ENCODE peak calls at places on chromosomes 11 and 22, in ten cellular contexts. N, F, U, L, G, T, K, C, A and H are unnamed samples.

GRCh38 chr11:113974741-113975470 is at the start of gene HTR3A:
- DNase-seq in N (peak; percentile 72), F (no peak), U (no peak), L (peak; percentile 82), G (no peak), T (peak; percentile 67), K (peak; percentile 84), C (no peak), A (peak; percentile 21), H (no peak)

GRCh38 chr11:76861490-76861953 is 804 bp downstream of the ACER3 start:
- DNase-seq in N (no peak), F (no peak), U (no peak), L (peak; percentile 22), G (no peak), T (no peak), K (no peak), C (no peak), A (no peak), H (no peak)

GRCh38 chr11:75233688-75234295 is 6.8 kb upstream of the TPBGL start:
- DNase-seq in N (peak; percentile 27), F (no peak), U (peak; percentile 67), L (peak; percentile 72), G (peak; percentile 23), T (no peak), K (no peak), C (no peak), A (peak; percentile 69), H (no peak)

GRCh38 chr11:3380706-3381570 is 2.0 kb upstream of the ZNF195 start:
- DNase-seq in N (no peak), F (no peak), U (peak; percentile 24), L (no peak), G (no peak), T (peak; percentile 55), K (no peak), C (no peak), A (no peak), H (no peak)

GRCh38 chr11:61978703-61979661 is 11.5 kb upstream of the FTH1 start:
- DNase-seq in N (peak; percentile 54), F (no peak), U (peak; percentile 55), L (no peak), G (no peak), T (peak; percentile 49), K (no peak), C (no peak), A (peak; percentile 86), H (no peak)

GRCh38 chr22:48089601-48090331 is 1327.3 kb downstream of the TBC1D22A start:
- DNase-seq in N (peak; percentile 94), F (no peak), U (peak; percentile 87), L (no peak), G (no peak), T (peak; percentile 57), K (no peak), C (no peak), A (peak; percentile 8), H (no peak)

GRCh38 chr22:20422271-20422958 is 15.2 kb downstream of the SCARF2 start:
- DNase-seq in N (no peak), F (peak; percentile 79), U (peak; percentile 92), L (no peak), G (no peak), T (peak; percentile 51), K (no peak), C (no peak), A (peak; percentile 82), H (no peak)

GRCh38 chr22:43435851-43436535 is 24.2 kb downstream of the MPPED1 start:
- DNase-seq in N (no peak), F (no peak), U (no peak), L (no peak), G (no peak), T (no peak), K (peak; percentile 26), C (no peak), A (no peak), H (no peak)

GRCh38 chr11:73227571-73228211 is 9.6 kb downstream of the P2RY2 start:
- DNase-seq in N (peak; percentile 11), F (no peak), U (no peak), L (peak; percentile 58), G (no peak), T (peak; percentile 4), K (no peak), C (no peak), A (no peak), H (no peak)

GRCh38 chr22:35524966-35525686 is 15.5 kb upstream of the RASD2 start:
- DNase-seq in N (no peak), F (no peak), U (peak; percentile 67), L (no peak), G (no peak), T (no peak), K (peak; percentile 47), C (no peak), A (peak; percentile 34), H (no peak)

GRCh38 chr11:100637706-100638105 is 49.4 kb upstream of the ARHGAP42 start:
- DNase-seq in N (no peak), F (no peak), U (no peak), L (no peak), G (no peak), T (no peak), K (no peak), C (no peak), A (no peak), H (no peak)

GRCh38 chr11:57426439-57426753 is 525 bp downstream of the SLC43A3 start:
- DNase-seq in N (no peak), F (no peak), U (no peak), L (peak; percentile 28), G (peak; percentile 59), T (no peak), K (no peak), C (no peak), A (no peak), H (no peak)

GRCh38 chr11:62953811-62954210 is 31.0 kb downstream of the SLC22A6 start:
- DNase-seq in N (no peak), F (no peak), U (no peak), L (no peak), G (no peak), T (no peak), K (no peak), C (no peak), A (no peak), H (no peak)

GRCh38 chr22:43275545-43275981 is 67.6 kb downstream of the SCUBE1 start:
- DNase-seq in N (no peak), F (peak; percentile 78), U (no peak), L (peak; percentile 46), G (no peak), T (no peak), K (no peak), C (no peak), A (no peak), H (no peak)